ENCODE peak calls at places on chromosomes 7 and 10, in four cellular contexts. I, J, T and U are unnamed samples. For H3K4me1, the result is how much of the 10 kb centered on the place peaks cover.

GRCh38 chr7:37493810-37494209 is 45.1 kb upstream of the ELMO1 start:
- DNase-seq in I (no peak), J (no peak), T (no peak), U (no peak)

GRCh38 chr10:61970182-61971015 is 68.9 kb downstream of the ARID5B start:
- DNase-seq in I (no peak), J (no peak), T (no peak), U (no peak)

GRCh38 chr7:157663061-157663863 is 326.5 kb downstream of the DNAJB6 start:
- DNase-seq in I (no peak), J (no peak), T (no peak), U (no peak)

GRCh38 chr10:15540729-15541128 is 169.6 kb upstream of the FAM171A1 start:
- DNase-seq in I (no peak), J (no peak), T (no peak), U (no peak)

GRCh38 chr7:1842321-1843221 is 172.5 kb downstream of the ELFN1 start:
- DNase-seq in I (no peak), J (no peak), T (no peak), U (peak)

GRCh38 chr10:70982443-70982842 is 94.1 kb upstream of the PCBD1 start:
- DNase-seq in I (no peak), J (no peak), T (no peak), U (no peak)

GRCh38 chr7:42445691-42446090 is 208.7 kb upstream of the GLI3 start:
- DNase-seq in I (no peak), J (no peak), T (no peak), U (no peak)

GRCh38 chr10:2925631-2926030 is 141.7 kb upstream of the PFKP start:
- DNase-seq in I (peak), J (peak), T (peak), U (peak)

DNA sequence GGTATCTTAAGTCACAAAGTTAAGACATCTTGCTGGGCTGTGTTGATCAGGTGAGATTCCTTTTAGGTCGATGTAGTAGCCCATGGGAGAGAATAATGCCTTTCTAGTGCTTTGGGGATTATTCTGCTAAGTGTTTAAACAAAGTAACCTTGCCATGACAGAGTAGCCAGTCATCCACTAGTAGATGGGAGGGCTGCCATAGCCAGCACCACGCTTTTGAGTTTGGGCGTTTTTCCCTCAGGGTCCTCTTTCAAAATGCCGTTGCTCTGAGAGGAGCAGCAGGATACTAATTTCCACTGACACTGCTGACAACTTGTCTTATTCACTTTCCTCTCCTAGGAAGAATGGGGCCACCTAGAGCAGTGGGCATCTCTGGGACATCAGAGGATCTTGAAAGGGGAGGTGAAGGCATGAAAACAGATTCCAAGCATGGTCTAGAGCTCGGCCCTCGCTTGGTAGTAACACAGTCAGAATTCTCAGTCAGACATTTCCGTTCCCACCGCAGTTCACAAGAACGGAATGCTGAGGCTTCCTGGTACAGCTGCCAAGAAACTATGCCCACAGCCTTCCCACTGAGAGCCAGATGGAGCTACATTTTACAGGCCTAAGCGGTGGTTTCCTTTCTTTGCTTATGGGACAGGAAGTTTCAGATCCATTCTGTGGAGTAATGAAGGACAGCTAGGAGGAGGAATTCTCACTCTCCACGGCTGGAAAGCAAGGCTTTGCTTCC is 15.3 kb upstream of the RSU1 start:
- DNase-seq in I (peak), J (peak), T (peak), U (no peak)
- TF ChIP-seq POLR2A in I (no peak), J (no peak), T (peak), U (no peak)

DNA sequence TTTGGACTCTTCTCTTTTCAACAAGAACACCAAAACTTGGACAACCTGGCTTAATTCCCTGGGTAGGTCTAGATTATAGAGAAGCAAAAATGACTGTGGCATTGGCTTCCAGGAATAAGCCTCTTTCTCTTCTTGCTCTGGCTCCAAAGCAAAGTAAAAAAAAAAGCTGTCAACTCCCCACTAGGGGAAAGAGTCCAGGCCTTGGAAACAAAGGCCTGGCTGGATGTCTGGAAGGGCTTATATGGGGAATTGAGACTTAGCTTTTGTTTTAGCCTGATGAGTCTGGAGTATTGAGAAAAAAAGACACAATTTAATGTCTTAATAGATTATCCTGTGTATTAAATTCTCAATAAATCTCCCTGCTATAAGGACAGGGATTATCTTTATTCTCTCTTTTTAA is 300.6 kb downstream of the SORCS3 start:
- DNase-seq in I (no peak), J (no peak), T (no peak), U (no peak)
- H3K27ac ChIP-seq in I (no peak), J (no peak), T (no peak), U (no peak)

GRCh38 chr10:79106251-79106650 is 37.5 kb downstream of the ZMIZ1 start:
- DNase-seq in I (no peak), J (no peak), T (no peak), U (no peak)
- H3K4me1 ChIP-seq in I (half or more), J (half or more), T (half or more), U (under half)

DNA sequence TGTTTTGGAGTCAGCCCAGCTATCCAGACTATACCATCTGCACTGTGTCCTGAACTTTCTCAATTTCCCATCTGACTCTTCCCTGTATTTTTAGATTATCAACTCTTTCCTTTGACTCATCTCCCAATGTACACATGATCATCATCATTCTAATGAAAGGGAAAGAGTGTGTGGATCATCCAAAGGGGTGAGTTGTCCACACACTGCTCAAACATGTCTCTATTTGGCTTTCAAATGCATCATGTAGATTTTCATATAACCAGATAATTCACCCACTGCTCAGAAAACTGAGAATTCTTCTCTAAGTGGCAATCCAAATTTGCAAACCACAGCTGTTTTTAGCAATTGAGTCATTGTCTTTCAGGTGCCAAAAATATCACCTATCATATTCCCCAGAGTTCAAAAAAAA is 190.2 kb upstream of the HPS1 start:
- DNase-seq in I (no peak), J (no peak), T (no peak), U (no peak)
- TF ChIP-seq POLR2A in I (no peak), J (no peak), T (no peak), U (no peak)

DNA sequence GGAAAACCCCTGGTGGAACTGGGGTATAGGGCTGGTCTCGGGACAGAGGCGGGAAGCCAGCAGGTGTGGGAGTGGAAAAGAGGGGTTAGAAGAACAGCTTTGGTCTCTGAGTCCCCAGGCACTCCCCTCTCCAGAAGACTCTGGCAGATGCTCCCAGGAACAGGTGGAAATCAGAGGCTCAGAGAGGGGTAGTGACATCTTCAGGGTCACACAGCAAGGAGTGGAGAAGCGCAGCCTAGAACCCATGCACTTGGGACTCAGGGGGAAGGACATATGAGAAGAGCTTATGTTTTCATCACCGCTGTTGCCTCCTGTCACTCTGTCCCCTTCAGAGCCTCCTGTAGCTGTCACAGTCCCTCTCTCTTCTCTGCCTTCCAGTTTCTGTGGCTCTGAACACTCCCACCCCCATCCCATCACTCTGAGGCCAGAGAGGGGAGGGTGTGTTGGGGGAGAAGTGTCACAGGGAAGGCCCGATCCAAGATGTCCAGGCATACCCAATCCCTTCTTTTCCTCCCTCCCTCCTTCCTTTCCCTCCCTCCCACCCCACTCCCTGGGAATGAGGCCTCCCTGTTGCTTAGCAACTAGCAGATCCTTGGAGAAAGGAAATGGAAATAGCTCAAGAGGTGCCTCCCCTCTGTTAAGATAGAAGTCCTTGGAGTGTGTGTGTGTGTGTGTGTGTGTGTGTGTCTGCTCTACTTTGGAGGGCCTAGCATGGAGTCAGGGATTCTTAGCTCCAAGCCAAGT is 32.0 kb downstream of the SRRM3 start:
- DNase-seq in I (no peak), J (no peak), T (no peak), U (no peak)
- H3K27ac ChIP-seq in I (no peak), J (no peak), T (no peak), U (no peak)

GRCh38 chr7:100192951-100193350 is 15.2 kb downstream of the STAG3 start:
- DNase-seq in I (no peak), J (no peak), T (no peak), U (no peak)
- H3K4me1 ChIP-seq in I (under half), J (under half), T (under half), U (under half)